ENCODE peak calls at places on chromosomes 3 and 15, in seven cellular contexts. V is fibroblast of pulmonary artery, Q is LoVo, C is NCI-H1105 treated with DMSO at 0.1 percent for 48 hours, T is hippocampal formation, Z is ovary, S is PC-3. F is an unnamed sample.

GRCh38 chr15:83053151-83053550 is 13.9 kb downstream of the BTBD1 start:
- DNase-seq in T (no peak), V (peak; percentile 44), Q (peak; percentile 32), S (peak; percentile 60), C (no peak), Z (no peak), F (no peak)

GRCh38 chr15:63308491-63308890 is 31.1 kb downstream of the APH1B start:
- DNase-seq in S (no peak), V (no peak), T (no peak), C (no peak), Z (no peak), Q (no peak), F (no peak)

GRCh38 chr15:57751177-57751800 is 44.8 kb downstream of the POLR2M start:
- DNase-seq in Q (peak; percentile 29), T (no peak), S (peak; percentile 41), C (peak; percentile 39), Z (no peak), V (peak; percentile 75), F (no peak)

GRCh38 chr15:101435761-101436160 is 53.7 kb downstream of the PCSK6 start:
- DNase-seq in Z (no peak), C (no peak), V (no peak), Q (no peak), S (no peak), T (no peak), F (no peak)

GRCh38 chr3:139655880-139656279 is 21.9 kb downstream of the NMNAT3 start:
- DNase-seq in Q (no peak), V (peak; percentile 10), Z (peak; percentile 47), S (no peak), C (no peak), T (no peak), F (no peak)

GRCh38 chr3:159783780-159784747 is 204.6 kb upstream of the IL12A start:
- DNase-seq in S (no peak), Z (no peak), V (no peak), T (no peak), Q (no peak), C (no peak), F (no peak)

GRCh38 chr15:100373037-100373896 is 31.5 kb upstream of the ADAMTS17 start:
- DNase-seq in T (no peak), Q (no peak), V (no peak), C (no peak), S (no peak), Z (peak; percentile 19), F (no peak)

GRCh38 chr15:83462953-83463433 is 15.9 kb downstream of the SH3GL3 start:
- DNase-seq in S (no peak), Q (no peak), Z (no peak), V (no peak), C (no peak), T (no peak), F (no peak)

GRCh38 chr3:98587654-98588532 is 5.5 kb downstream of the CPOX start:
- DNase-seq in T (no peak), S (peak; percentile 36), C (no peak), Z (no peak), Q (no peak), V (peak; percentile 28), F (no peak)

GRCh38 chr3:108489776-108490175 is 20.6 kb downstream of the MYH15 start:
- DNase-seq in V (peak; percentile 79), T (peak; percentile 4), S (peak; percentile 71), C (peak; percentile 65), Q (peak; percentile 27), Z (peak; percentile 18), F (peak; percentile 15)

GRCh38 chr15:27956285-27956684 is 142.8 kb downstream of the OCA2 start:
- DNase-seq in Z (no peak), V (no peak), S (no peak), T (no peak), C (no peak), Q (no peak), F (no peak)